ENCODE peak calls at places on chromosomes 6 and 20, in four cellular contexts. One of them, this sample, is unnamed.

GRCh38 chr6:37259191-37259590 is 1.2 kb upstream of the TMEM217 start:
- DNase-seq in MM.1S: no peak
- DNase-seq in left ventricle myocardium inferior: no peak
- DNase-seq in hepatocyte: no peak
- DNase-seq in this sample: no peak

GRCh38 chr6:116221067-116221466 is 32.8 kb downstream of the TSPYL4 start:
- DNase-seq in hepatocyte: no peak
- DNase-seq in MM.1S: no peak
- DNase-seq in left ventricle myocardium inferior: no peak
- DNase-seq in this sample: no peak

GRCh38 chr6:11828185-11828897 is 49.7 kb upstream of the ADTRP start:
- DNase-seq in left ventricle myocardium inferior: no peak
- DNase-seq in hepatocyte: no peak
- DNase-seq in MM.1S: peak
- DNase-seq in this sample: no peak

GRCh38 chr20:43691928-43692524 is 25.1 kb downstream of the MYBL2 start:
- DNase-seq in left ventricle myocardium inferior: no peak
- DNase-seq in hepatocyte: peak
- DNase-seq in MM.1S: peak
- DNase-seq in this sample: peak

GRCh38 chr6:5723905-5724691 is 282.6 kb downstream of the NRN1 start:
- DNase-seq in left ventricle myocardium inferior: peak
- DNase-seq in MM.1S: peak
- DNase-seq in hepatocyte: no peak
- DNase-seq in this sample: no peak

GRCh38 chr6:126905917-126906316 is 212.6 kb upstream of the RSPO3 start:
- DNase-seq in hepatocyte: peak
- DNase-seq in MM.1S: no peak
- DNase-seq in left ventricle myocardium inferior: no peak
- DNase-seq in this sample: no peak

GRCh38 chr20:58659841-58660240 is 8.8 kb downstream of the STX16 start:
- DNase-seq in hepatocyte: no peak
- DNase-seq in MM.1S: no peak
- DNase-seq in left ventricle myocardium inferior: no peak
- DNase-seq in this sample: no peak

GRCh38 chr6:34709386-34709785 is 12.8 kb upstream of the ILRUN start:
- DNase-seq in left ventricle myocardium inferior: peak
- DNase-seq in MM.1S: no peak
- DNase-seq in hepatocyte: peak
- DNase-seq in this sample: no peak

GRCh38 chr6:168180548-168181011 is 101.6 kb upstream of the FRMD1 start:
- DNase-seq in left ventricle myocardium inferior: no peak
- DNase-seq in hepatocyte: no peak
- DNase-seq in MM.1S: peak
- DNase-seq in this sample: no peak

GRCh38 chr6:35856250-35856649 is 51.1 kb downstream of the LHFPL5 start:
- DNase-seq in hepatocyte: no peak
- DNase-seq in left ventricle myocardium inferior: no peak
- DNase-seq in MM.1S: no peak
- DNase-seq in this sample: peak

GRCh38 chr6:36727491-36728021 is 29.9 kb downstream of the RAB44 start:
- DNase-seq in left ventricle myocardium inferior: no peak
- DNase-seq in MM.1S: no peak
- DNase-seq in hepatocyte: no peak
- DNase-seq in this sample: peak

GRCh38 chr6:68635706-68636513 is 828 bp downstream of the ADGRB3 start:
- DNase-seq in MM.1S: peak
- DNase-seq in left ventricle myocardium inferior: peak
- DNase-seq in hepatocyte: peak
- DNase-seq in this sample: no peak

GRCh38 chr6:139757766-139758655 is 383.6 kb upstream of the CITED2 start:
- DNase-seq in left ventricle myocardium inferior: no peak
- DNase-seq in hepatocyte: no peak
- DNase-seq in MM.1S: no peak
- DNase-seq in this sample: no peak
- H3K4me3 ChIP-seq in left ventricle myocardium inferior: no peak
- H3K4me3 ChIP-seq in hepatocyte: no peak
- H3K4me3 ChIP-seq in MM.1S: no peak
- H3K4me3 ChIP-seq in this sample: no peak

DNA sequence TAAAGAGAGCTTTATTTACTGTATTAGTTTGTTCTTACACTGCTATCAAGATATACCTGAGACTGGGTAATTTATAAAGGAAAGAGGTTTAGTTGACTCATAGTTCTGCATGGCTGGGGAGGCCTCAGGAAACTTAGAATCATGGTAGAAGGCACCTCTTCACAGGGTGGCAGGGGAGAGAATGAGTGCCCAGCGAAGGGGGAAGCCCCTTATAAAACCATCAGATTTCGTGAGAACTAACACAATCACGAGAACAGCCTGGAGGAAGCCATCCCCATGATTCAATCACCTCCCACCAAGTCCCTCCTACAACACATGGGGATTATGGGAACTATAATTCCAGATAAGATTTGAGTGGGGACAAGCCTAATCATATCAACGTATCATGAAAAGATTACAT is 27.2 kb downstream of the ARID1B start:
- DNase-seq in left ventricle myocardium inferior: no peak
- DNase-seq in hepatocyte: no peak
- DNase-seq in MM.1S: no peak
- DNase-seq in this sample: no peak
- H3K4me3 ChIP-seq in left ventricle myocardium inferior: no peak
- H3K4me3 ChIP-seq in hepatocyte: no peak
- H3K4me3 ChIP-seq in MM.1S: no peak
- H3K4me3 ChIP-seq in this sample: no peak

GRCh38 chr6:154242617-154243357 is 113.8 kb downstream of the IPCEF1 start:
- DNase-seq in hepatocyte: no peak
- DNase-seq in MM.1S: no peak
- DNase-seq in left ventricle myocardium inferior: no peak
- DNase-seq in this sample: no peak

GRCh38 chr6:154241570-154241969 is 115.0 kb downstream of the IPCEF1 start:
- DNase-seq in left ventricle myocardium inferior: no peak
- DNase-seq in MM.1S: no peak
- DNase-seq in hepatocyte: no peak
- DNase-seq in this sample: no peak

GRCh38 chr6:154245542-154245941 is 111.1 kb downstream of the IPCEF1 start:
- DNase-seq in MM.1S: no peak
- DNase-seq in hepatocyte: no peak
- DNase-seq in left ventricle myocardium inferior: no peak
- DNase-seq in this sample: no peak

GRCh38 chr6:154246723-154247118 is 109.9 kb downstream of the IPCEF1 start:
- DNase-seq in hepatocyte: no peak
- DNase-seq in left ventricle myocardium inferior: no peak
- DNase-seq in MM.1S: no peak
- DNase-seq in this sample: no peak

DNA sequence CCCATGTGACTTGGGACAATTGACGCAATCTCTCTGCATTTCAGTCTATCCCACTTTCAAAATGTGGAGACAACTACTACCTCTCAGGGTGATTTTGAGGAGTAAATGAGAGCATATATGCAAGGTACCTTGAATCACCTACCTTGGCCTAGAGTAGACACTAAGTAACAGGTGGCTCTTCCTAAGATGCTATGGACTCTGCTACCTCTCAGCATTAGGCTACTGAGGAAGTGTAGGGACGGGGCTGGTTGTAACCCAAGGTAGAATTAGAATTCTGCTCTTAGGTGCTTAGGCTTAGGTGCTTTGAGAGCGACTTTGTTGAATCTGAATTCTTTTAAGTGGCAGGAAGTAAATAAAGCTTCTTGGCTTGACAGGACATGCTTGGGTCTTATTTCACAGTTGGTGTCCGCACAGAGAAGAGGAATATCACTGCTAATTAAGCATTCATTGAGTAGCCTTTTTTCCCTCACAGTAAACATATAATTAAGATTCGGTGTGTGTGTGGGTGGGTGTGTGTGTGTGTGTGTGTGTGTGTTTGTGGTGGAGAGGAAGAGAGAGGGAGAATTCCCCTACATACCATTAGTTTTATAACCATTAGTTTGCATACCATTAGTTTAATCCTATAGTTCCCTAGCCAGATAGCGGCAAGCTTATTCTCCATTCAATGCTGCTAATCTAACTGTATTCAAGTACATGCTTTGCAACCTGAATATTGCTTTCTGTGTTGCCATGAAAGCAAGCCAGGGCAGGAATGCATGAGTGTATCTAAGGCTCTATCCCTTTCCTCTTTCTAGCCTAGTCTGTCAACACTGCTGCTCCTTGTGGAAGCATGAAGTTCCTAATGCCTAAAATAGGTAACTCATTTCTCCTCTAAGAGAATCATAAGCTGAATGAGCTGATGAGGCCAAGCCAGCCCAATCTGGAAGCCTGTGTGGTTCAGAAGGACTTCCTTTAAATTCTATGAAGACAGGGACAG is 112.5 kb downstream of the IPCEF1 start:
- DNase-seq in MM.1S: no peak
- DNase-seq in left ventricle myocardium inferior: no peak
- DNase-seq in hepatocyte: no peak
- DNase-seq in this sample: no peak
- H3K4me3 ChIP-seq in MM.1S: no peak
- H3K4me3 ChIP-seq in left ventricle myocardium inferior: no peak
- H3K4me3 ChIP-seq in hepatocyte: no peak
- H3K4me3 ChIP-seq in this sample: no peak

GRCh38 chr20:40685349-40685748 is 3.7 kb downstream of the MAFB start:
- DNase-seq in left ventricle myocardium inferior: no peak
- DNase-seq in MM.1S: no peak
- DNase-seq in hepatocyte: no peak
- DNase-seq in this sample: no peak

GRCh38 chr20:40682104-40683045 is 6.7 kb downstream of the MAFB start:
- DNase-seq in hepatocyte: no peak
- DNase-seq in left ventricle myocardium inferior: peak
- DNase-seq in MM.1S: no peak
- DNase-seq in this sample: no peak

GRCh38 chr20:40681684-40682083 is 7.4 kb downstream of the MAFB start:
- DNase-seq in MM.1S: no peak
- DNase-seq in hepatocyte: no peak
- DNase-seq in left ventricle myocardium inferior: no peak
- DNase-seq in this sample: no peak

GRCh38 chr20:40683221-40683893 is 5.7 kb downstream of the MAFB start:
- DNase-seq in MM.1S: no peak
- DNase-seq in hepatocyte: peak
- DNase-seq in left ventricle myocardium inferior: peak
- DNase-seq in this sample: no peak

GRCh38 chr20:40683894-40684268 is 5.2 kb downstream of the MAFB start:
- DNase-seq in MM.1S: no peak
- DNase-seq in left ventricle myocardium inferior: no peak
- DNase-seq in hepatocyte: no peak
- DNase-seq in this sample: no peak
- H3K4me3 ChIP-seq in MM.1S: no peak
- H3K4me3 ChIP-seq in left ventricle myocardium inferior: peak
- H3K4me3 ChIP-seq in hepatocyte: no peak
- H3K4me3 ChIP-seq in this sample: no peak

DNA sequence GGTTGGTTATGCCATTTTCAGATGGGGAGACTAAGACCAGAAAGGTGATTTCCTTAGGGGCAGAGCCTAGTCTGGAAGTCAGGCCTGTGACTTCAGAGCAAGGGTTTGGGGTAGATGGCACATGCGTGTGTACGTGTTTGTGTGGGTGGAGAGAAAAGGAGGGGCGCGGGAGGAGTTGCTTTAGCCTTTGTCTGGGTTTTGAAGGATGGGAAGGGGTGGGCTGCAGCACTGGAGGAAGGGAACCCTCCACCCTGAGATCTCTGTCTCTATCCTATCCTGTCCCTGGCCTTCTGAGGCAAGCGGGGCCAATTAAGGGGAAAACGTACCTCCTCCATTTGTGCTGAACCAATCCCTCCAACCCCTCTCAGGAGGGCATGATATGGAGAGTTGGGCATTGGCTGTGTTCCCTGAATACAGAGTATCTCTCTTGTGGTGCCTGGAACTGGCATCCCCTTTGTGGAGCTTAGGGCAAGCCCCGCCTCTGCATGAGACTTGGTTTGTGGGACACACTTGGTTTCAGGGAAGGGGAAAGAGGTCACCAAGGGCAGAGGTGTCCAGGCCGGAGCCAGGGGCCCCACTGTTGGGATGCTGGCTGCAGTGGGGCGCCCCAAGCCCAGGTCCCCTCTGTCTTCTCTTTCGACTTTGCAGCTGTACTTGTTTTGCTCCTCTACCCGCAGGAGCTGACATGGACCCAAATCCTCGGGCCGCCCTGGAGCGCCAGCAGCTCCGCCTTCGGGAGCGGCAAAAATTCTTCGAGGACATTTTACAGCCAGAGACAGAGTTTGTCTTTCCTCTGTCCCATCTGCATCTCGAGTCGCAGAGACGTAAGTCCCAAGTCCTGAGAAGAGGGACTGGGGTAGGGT is at the start of gene DBNDD2:
- DNase-seq in left ventricle myocardium inferior: peak
- DNase-seq in hepatocyte: no peak
- DNase-seq in MM.1S: no peak
- DNase-seq in this sample: no peak
- H3K4me3 ChIP-seq in left ventricle myocardium inferior: peak
- H3K4me3 ChIP-seq in hepatocyte: peak
- H3K4me3 ChIP-seq in MM.1S: no peak
- H3K4me3 ChIP-seq in this sample: peak